ENCODE peak calls at places on chromosomes 11 and 22, in seven cellular contexts. X is HFF-Myc; V is pancreas; T is fibroblast of lung; P is CD8-positive, alpha-beta T cell; G is cardiac muscle cell; J is IMR-90. Q is an unnamed sample.

GRCh38 chr22:47165998-47166397 is 403.5 kb downstream of the TBC1D22A start:
- DNase-seq in X (no peak), V (peak), T (no peak), P (no peak), G (no peak), J (no peak), Q (no peak)

GRCh38 chr11:61023086-61024035 is 51.9 kb downstream of the CD6 start:
- DNase-seq in X (no peak), V (no peak), T (no peak), P (peak), G (no peak), J (no peak), Q (no peak)

GRCh38 chr11:6548121-6548520 is 51.0 kb downstream of the DNHD1 start:
- DNase-seq in X (no peak), V (no peak), T (no peak), P (no peak), G (no peak), J (no peak), Q (no peak)

GRCh38 chr11:111557425-111558111 is 17.0 kb downstream of the LAYN start:
- DNase-seq in X (peak), V (no peak), T (peak), P (no peak), G (peak), J (peak), Q (peak)

GRCh38 chr11:11961399-11962028 is 46.9 kb downstream of the DKK3 start:
- DNase-seq in X (no peak), V (peak), T (no peak), P (no peak), G (no peak), J (no peak), Q (no peak)

GRCh38 chr11:115676206-115676605 is 172.0 kb upstream of the CADM1 start:
- DNase-seq in X (no peak), V (no peak), T (peak), P (no peak), G (no peak), J (no peak), Q (no peak)

GRCh38 chr11:6497069-6497839 is at the start of gene DNHD1:
- DNase-seq in X (no peak), V (no peak), T (no peak), P (no peak), G (peak), J (no peak), Q (no peak)

GRCh38 chr11:78753297-78753696 is 178.6 kb upstream of the NARS2 start:
- DNase-seq in X (no peak), V (no peak), T (peak), P (no peak), G (no peak), J (peak), Q (no peak)

GRCh38 chr22:44707178-44707577 is 5.2 kb downstream of the PRR5 start:
- DNase-seq in X (no peak), V (no peak), T (no peak), P (no peak), G (no peak), J (no peak), Q (no peak)

GRCh38 chr22:44024288-44024908 is at the start of gene PARVB:
- DNase-seq in X (no peak), V (peak), T (no peak), P (no peak), G (peak), J (no peak), Q (no peak)

GRCh38 chr11:117872420-117872961 is 4.0 kb downstream of the FXYD6 start:
- DNase-seq in X (no peak), V (no peak), T (no peak), P (no peak), G (no peak), J (no peak), Q (no peak)

GRCh38 chr22:33062402-33062801 is 4.2 kb upstream of the SYN3 start:
- DNase-seq in X (no peak), V (no peak), T (no peak), P (no peak), G (no peak), J (no peak), Q (no peak)

GRCh38 chr11:60485987-60486386 is 6.6 kb upstream of the MS4A12 start:
- DNase-seq in X (no peak), V (peak), T (no peak), P (no peak), G (no peak), J (no peak), Q (no peak)

GRCh38 chr11:66766681-66767080 is 37.7 kb upstream of the SPTBN2 start:
- DNase-seq in X (no peak), V (no peak), T (no peak), P (no peak), G (no peak), J (no peak), Q (no peak)

GRCh38 chr11:59207988-59208432 is 4.7 kb downstream of the MPEG1 start:
- DNase-seq in X (no peak), V (peak), T (peak), P (peak), G (peak), J (peak), Q (peak)

GRCh38 chr22:26547426-26547825 is 35.2 kb upstream of the TFIP11 start:
- DNase-seq in X (no peak), V (no peak), T (peak), P (peak), G (no peak), J (peak), Q (no peak)

GRCh38 chr11:96758957-96759356 is 369.1 kb downstream of the JRKL start:
- DNase-seq in X (no peak), V (no peak), T (no peak), P (no peak), G (no peak), J (no peak), Q (no peak)

GRCh38 chr22:37848587-37849088 is 581 bp upstream of the EIF3L start:
- DNase-seq in X (no peak), V (no peak), T (peak), P (peak), G (peak), J (peak), Q (peak)

GRCh38 chr11:66619080-66619554 is 2.7 kb downstream of the RBM14 start:
- DNase-seq in X (no peak), V (no peak), T (peak), P (peak), G (peak), J (peak), Q (peak)

GRCh38 chr11:57644748-57645715 is 4.7 kb downstream of the YPEL4 start:
- DNase-seq in X (no peak), V (peak), T (peak), P (peak), G (peak), J (peak), Q (peak)

GRCh38 chr11:121328213-121328966 is 35.8 kb downstream of the SC5D start:
- DNase-seq in X (no peak), V (no peak), T (no peak), P (peak), G (no peak), J (no peak), Q (no peak)

GRCh38 chr11:85627332-85627997 is at the start of gene DLG2:
- DNase-seq in X (no peak), V (peak), T (peak), P (peak), G (peak), J (peak), Q (peak)

DNA sequence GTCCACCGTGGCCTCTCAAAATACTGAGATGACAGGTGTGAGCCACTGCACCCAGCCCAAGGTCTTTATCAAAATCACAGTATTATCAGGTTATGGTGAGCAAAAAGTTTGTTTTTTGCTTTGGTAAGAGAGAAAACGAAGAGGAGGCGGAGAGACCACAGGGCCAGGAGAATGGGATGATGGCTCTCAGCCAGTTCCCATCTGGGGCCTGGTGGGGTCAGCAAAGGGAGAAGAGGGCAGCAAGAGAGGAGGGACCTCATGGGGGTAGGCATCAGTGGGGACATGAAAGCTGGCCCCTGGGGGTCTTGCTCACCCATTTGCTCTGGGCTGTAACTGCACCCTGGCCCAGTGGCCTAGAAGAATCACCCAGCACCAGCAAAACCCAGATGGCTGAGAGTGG is 190.2 kb downstream of the SHANK2 start:
- DNase-seq in X (no peak), V (no peak), T (no peak), P (no peak), G (no peak), J (no peak), Q (no peak)
- TF ChIP-seq CTCF in X (no peak), V (no peak), T (no peak), P (no peak), G (no peak), J (no peak), Q (no peak)

DNA sequence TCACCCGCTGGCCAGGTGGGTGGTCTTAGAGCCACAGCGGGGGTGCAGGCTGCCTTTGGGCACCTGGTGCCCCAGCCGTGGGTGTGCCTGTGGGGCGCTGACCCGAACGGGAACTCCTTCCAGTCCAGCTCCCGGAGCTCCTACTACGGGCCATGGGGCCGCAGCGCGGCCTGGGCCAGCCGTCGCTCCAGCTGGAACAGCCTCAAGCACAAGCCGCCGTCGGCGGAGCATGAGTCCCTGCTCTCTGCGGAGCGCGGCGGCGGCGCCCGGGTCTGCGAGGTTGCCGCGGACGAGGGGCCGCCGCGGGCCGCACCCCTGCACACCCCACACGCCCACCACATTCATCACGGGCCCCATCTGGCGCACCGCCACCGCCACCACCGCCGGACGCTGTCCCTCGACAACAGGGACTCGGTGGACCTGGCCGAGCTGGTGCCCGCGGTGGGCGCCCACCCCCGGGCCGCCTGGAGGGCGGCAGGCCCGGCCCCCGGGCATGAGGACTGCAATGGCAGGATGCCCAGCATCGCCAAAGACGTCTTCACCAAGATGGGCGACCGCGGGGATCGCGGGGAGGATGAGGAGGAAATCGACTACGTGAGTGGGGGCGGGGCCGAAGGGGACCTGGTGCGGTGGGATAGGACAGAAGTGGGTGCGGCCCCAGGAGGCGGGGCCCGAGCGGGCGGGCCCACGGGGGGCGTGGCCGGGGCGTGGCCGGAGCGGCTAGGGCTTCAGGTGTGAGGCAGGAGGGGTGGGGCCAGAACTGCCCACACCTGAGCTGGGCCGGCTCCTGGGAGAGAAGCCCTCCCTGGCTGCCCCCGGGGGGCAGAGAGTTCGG is 91.5 kb downstream of the CACNA1I start:
- DNase-seq in X (no peak), V (peak), T (no peak), P (peak), G (no peak), J (no peak), Q (no peak)
- H3K4me3 ChIP-seq in X (no peak), V (no peak), T (no peak), P (peak), G (peak), J (no peak), Q (no peak)

GRCh38 chr11:75597636-75598035 is 35.6 kb downstream of the SERPINH1 start:
- DNase-seq in X (no peak), V (no peak), T (no peak), P (no peak), G (peak), J (no peak), Q (peak)
- TF ChIP-seq CTCF in X (peak), V (no peak), T (peak), P (no peak), G (peak), J (peak), Q (peak)

DNA sequence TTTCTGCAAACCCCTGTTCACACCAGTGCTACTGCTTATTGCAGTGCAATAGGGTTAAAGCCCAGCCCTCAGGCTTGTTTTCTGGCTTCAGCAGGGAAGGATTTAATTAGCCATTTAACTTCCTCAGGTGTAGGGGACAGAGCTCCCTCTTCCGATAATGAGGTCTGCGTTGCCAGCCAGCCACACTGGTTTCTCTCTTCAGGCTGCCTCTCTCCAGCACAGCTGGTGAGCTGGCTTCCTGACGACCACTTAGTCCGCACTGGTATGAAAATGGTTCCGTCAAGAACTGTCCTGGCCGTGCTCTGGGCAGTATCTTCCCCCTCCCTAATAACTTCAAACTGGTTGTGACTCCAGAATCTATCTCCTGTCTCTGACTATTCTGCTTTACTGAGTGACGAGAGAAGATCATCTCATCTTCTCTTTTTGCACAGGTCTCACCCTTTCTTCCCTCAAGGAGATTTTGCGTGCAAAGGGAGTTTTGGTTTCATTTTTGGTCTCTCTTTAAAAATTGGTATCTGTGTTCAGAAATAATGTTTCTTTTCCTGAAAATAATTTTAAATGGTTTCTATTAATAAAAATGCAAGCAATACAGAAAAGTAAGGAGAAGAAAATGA is 49.2 kb downstream of the CNTN5 start:
- DNase-seq in X (no peak), V (peak), T (peak), P (no peak), G (peak), J (no peak), Q (peak)
- H3K4me3 ChIP-seq in X (no peak), V (no peak), T (peak), P (peak), G (no peak), J (peak), Q (peak)

Q was measured in fibroblast of pulmonary artery.